ENCODE peak calls at places on chromosome 17, in seven cellular contexts. N, R, E, M, P, X and B are unnamed samples.

GRCh38 chr17:73510981-73511442 is 133.2 kb downstream of the SDK2 start:
- DNase-seq in M (no peak), E (no peak), X (no peak), P (no peak), N (no peak), R (no peak), B (peak; percentile 37)

GRCh38 chr17:34614698-34615097 is 35.3 kb downstream of the TMEM132E start:
- DNase-seq in E (no peak), X (no peak), R (no peak), N (no peak), M (no peak), P (no peak), B (peak; percentile 85)

GRCh38 chr17:62933986-62934385 is 32.0 kb upstream of the TANC2 start:
- DNase-seq in P (peak; percentile 14), M (no peak), N (no peak), X (no peak), R (no peak), E (no peak), B (peak; percentile 13)

GRCh38 chr17:1577186-1577585 is 14.6 kb upstream of the PITPNA start:
- DNase-seq in N (no peak), E (no peak), P (peak; percentile 88), X (peak; percentile 66), R (no peak), M (peak; percentile 95), B (peak; percentile 54)

GRCh38 chr17:32519769-32520701 is 33.2 kb downstream of the CDK5R1 start:
- DNase-seq in R (no peak), P (no peak), X (no peak), M (no peak), N (peak; percentile 40), E (no peak), B (peak; percentile 87)

GRCh38 chr17:32933881-32934280 is 5.9 kb downstream of the TMEM98 start:
- DNase-seq in P (no peak), M (no peak), X (no peak), R (no peak), E (no peak), N (no peak), B (no peak)

GRCh38 chr17:73290399-73291259 is 21.2 kb downstream of the CDC42EP4 start:
- DNase-seq in N (no peak), P (peak; percentile 34), R (no peak), X (no peak), M (no peak), E (no peak), B (no peak)

GRCh38 chr17:78581304-78581703 is 4.1 kb upstream of the DNAH17 start:
- DNase-seq in R (no peak), X (no peak), P (no peak), M (no peak), N (no peak), E (no peak), B (peak; percentile 65)

GRCh38 chr17:48878920-48879898 is 13.4 kb upstream of the ATP5MC1 start:
- DNase-seq in P (peak; percentile 66), E (no peak), N (peak; percentile 51), R (peak; percentile 45), M (no peak), X (peak; percentile 35), B (peak; percentile 92)

GRCh38 chr17:42016952-42017865 is at the start of gene DNAJC7:
- DNase-seq in N (peak; percentile 81), P (peak; percentile 93), M (peak; percentile 97), X (peak; percentile 84), E (peak; percentile 64), R (peak; percentile 84), B (peak; percentile 98)

GRCh38 chr17:49914096-49914490 is 54.9 kb upstream of the DLX4 start:
- DNase-seq in R (no peak), P (no peak), N (no peak), X (no peak), E (no peak), M (no peak), B (peak; percentile 99)

GRCh38 chr17:41186872-41187271 is 2.2 kb upstream of the KRTAP4-1 start:
- DNase-seq in P (no peak), M (no peak), R (no peak), E (no peak), N (no peak), X (no peak), B (no peak)